ENCODE peak calls at places on chromosomes 16 and 17, in nine cellular contexts. S, X, Q, F, L, C, W, Z and G are unnamed samples.
A peak's percentile ranks its signal among the peaks of the same experiment; 100 is the strongest.

GRCh38 chr17:43946766-43947165 is 4.5 kb upstream of the PPY start:
- DNase-seq in S (no peak), Q (no peak), W (no peak), L (no peak), X (no peak), F (no peak), C (no peak), Z (no peak), G (no peak)

GRCh38 chr16:10839271-10839661 is 20.7 kb upstream of the TVP23A start:
- DNase-seq in X (no peak), Q (no peak), W (no peak), F (no peak), C (no peak), Z (peak; percentile 26), L (no peak), S (no peak), G (no peak)

GRCh38 chr17:72411124-72411563 is 290.3 kb downstream of the SOX9 start:
- DNase-seq in W (no peak), C (no peak), Z (no peak), F (no peak), Q (no peak), S (no peak), X (peak; percentile 81), L (no peak), G (no peak)

GRCh38 chr17:43832976-43833829 is at the start of gene MPP3:
- DNase-seq in C (peak; percentile 39), F (peak; percentile 68), W (peak; percentile 72), Z (peak; percentile 71), S (peak; percentile 59), L (peak; percentile 76), X (peak; percentile 79), Q (peak; percentile 76), G (peak; percentile 4)

GRCh38 chr16:82859638-82860037 is 232.9 kb downstream of the CDH13 start:
- DNase-seq in S (no peak), W (no peak), X (no peak), Z (no peak), Q (no peak), F (no peak), C (no peak), L (no peak), G (no peak)

GRCh38 chr16:70151391-70151790 is 22.2 kb upstream of the CLEC18C start:
- DNase-seq in F (no peak), X (no peak), S (no peak), Z (no peak), W (no peak), Q (no peak), C (no peak), L (no peak), G (no peak)

GRCh38 chr17:47935961-47936360 is 5.4 kb upstream of the PNPO start:
- DNase-seq in S (peak; percentile 53), X (peak; percentile 80), F (no peak), L (no peak), Q (no peak), C (no peak), Z (no peak), W (no peak), G (no peak)

GRCh38 chr16:79653337-79654000 is 52.9 kb upstream of the MAF start:
- DNase-seq in F (peak; percentile 53), Q (no peak), S (peak; percentile 96), Z (peak; percentile 10), W (no peak), L (peak; percentile 75), C (no peak), X (no peak), G (no peak)

GRCh38 chr16:50684823-50685455 is 3.8 kb upstream of the SNX20 start:
- DNase-seq in X (no peak), L (no peak), F (no peak), S (no peak), C (no peak), Q (no peak), W (no peak), Z (no peak), G (no peak)

GRCh38 chr17:40614431-40615294 is 33.0 kb downstream of the SMARCE1 start:
- DNase-seq in W (no peak), F (no peak), L (no peak), Q (no peak), X (no peak), C (no peak), Z (no peak), S (no peak), G (no peak)

GRCh38 chr16:56589141-56590039 is at the start of gene MT3:
- DNase-seq in Z (peak; percentile 60), C (no peak), Q (peak; percentile 31), W (no peak), X (peak; percentile 48), L (peak; percentile 17), F (no peak), S (no peak), G (no peak)

GRCh38 chr17:76391200-76391715 is 6.8 kb downstream of the SPHK1 start:
- DNase-seq in X (no peak), W (no peak), S (no peak), F (no peak), C (no peak), Z (no peak), Q (no peak), L (no peak), G (no peak)

GRCh38 chr16:12573730-12574383 is 229.8 kb downstream of the CPPED1 start:
- DNase-seq in Z (peak; percentile 40), L (peak; percentile 42), F (no peak), X (peak; percentile 87), W (no peak), S (peak; percentile 2), Q (peak; percentile 69), C (peak; percentile 18), G (no peak)
- H3K4me1 ChIP-seq in Z (no peaks in the 10 kb centered on the region), L (peaks cover 4% of the 10 kb centered on the region), F (no peaks in the 10 kb centered on the region), X (peaks cover 8% of the 10 kb centered on the region), W (no peaks in the 10 kb centered on the region), S (no peaks in the 10 kb centered on the region), Q (no peaks in the 10 kb centered on the region), C (no peaks in the 10 kb centered on the region), G (no peaks in the 10 kb centered on the region)

GRCh38 chr16:48559462-48560211 is 50.3 kb downstream of the N4BP1 start:
- DNase-seq in W (no peak), Z (no peak), C (no peak), F (no peak), L (no peak), S (no peak), Q (no peak), X (no peak), G (no peak)

GRCh38 chr16:48556913-48557351 is 53.0 kb downstream of the N4BP1 start:
- DNase-seq in Z (no peak), L (no peak), S (peak; percentile 85), F (no peak), Q (no peak), C (no peak), X (no peak), W (no peak), G (no peak)

GRCh38 chr16:48555597-48555996 is 54.4 kb downstream of the N4BP1 start:
- DNase-seq in S (no peak), W (no peak), L (no peak), Q (no peak), X (no peak), Z (no peak), F (no peak), C (no peak), G (no peak)

GRCh38 chr16:48558269-48558915 is 51.6 kb downstream of the N4BP1 start:
- DNase-seq in C (no peak), L (no peak), X (no peak), F (no peak), W (no peak), S (peak; percentile 55), Q (no peak), Z (no peak), G (no peak)

DNA sequence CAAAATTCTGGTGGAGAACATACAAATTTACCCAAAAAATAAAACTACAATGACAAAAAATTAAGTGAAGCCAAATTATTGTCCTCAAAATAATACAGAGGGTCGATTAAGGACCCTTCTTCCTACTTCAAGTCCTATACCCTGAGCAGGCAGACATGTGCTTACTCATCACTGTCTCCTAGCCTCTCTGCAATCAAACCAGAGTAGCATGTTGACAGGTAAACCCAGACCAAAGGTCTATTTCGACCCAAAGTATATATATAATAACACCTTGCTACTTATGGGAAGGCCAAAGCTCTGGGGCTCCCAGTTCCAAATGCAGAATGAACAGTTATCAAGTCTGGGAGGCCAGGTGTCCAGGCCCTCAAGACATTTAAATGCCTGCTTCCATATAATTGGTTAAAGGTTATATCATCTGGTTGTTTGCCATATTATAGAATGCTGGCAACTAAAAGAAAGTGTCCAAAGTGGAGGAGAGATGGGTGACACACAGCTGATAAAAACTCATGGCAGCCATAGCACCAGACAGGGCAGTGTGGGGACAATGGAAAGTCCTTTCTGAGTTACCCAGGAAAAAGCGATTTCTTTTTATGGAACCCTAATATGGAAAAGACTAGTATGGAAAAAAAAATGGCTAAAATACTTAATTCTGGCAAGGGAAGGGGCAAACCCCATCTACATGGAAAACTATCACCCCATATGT is 53.6 kb downstream of the N4BP1 start:
- DNase-seq in W (no peak), Q (no peak), C (no peak), L (no peak), S (no peak), F (no peak), X (no peak), Z (no peak), G (no peak)
- H3K4me1 ChIP-seq in W (no peaks in the 10 kb centered on the region), Q (no peaks in the 10 kb centered on the region), C (peaks cover 47% of the 10 kb centered on the region), L (peaks cover 93% of the 10 kb centered on the region), S (peaks cover 20% of the 10 kb centered on the region), F (peaks cover 21% of the 10 kb centered on the region), X (no peaks in the 10 kb centered on the region), Z (peaks cover 44% of the 10 kb centered on the region), G (peaks cover 18% of the 10 kb centered on the region)

DNA sequence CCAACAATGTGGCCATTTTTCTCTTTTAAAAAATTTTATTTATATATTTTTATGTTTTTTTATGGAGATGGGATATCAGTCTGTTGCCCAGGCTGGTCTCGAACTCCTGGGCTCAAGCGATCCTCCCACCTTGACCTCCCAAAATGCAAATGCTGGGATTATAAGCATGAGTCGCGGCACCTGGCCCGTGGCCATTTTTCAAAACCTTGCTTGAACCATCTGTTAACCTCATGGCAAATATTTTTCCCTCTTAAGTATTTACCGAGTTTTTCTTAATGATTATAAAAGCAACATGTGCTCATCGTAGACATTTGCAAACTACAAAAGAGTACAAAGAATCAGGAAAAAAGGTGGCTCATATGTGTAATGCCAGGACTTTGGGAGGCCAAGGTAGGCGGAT is 127.6 kb downstream of the ABCC6 start:
- DNase-seq in L (no peak), Q (no peak), F (no peak), Z (no peak), X (no peak), C (no peak), S (no peak), W (no peak), G (no peak)
- H3K4me1 ChIP-seq in L (peaks cover 4% of the 10 kb centered on the region), Q (no peaks in the 10 kb centered on the region), F (peaks cover 5% of the 10 kb centered on the region), Z (peaks cover 13% of the 10 kb centered on the region), X (no peaks in the 10 kb centered on the region), C (no peaks in the 10 kb centered on the region), S (peaks cover 27% of the 10 kb centered on the region), W (no peaks in the 10 kb centered on the region), G (no peaks in the 10 kb centered on the region)

DNA sequence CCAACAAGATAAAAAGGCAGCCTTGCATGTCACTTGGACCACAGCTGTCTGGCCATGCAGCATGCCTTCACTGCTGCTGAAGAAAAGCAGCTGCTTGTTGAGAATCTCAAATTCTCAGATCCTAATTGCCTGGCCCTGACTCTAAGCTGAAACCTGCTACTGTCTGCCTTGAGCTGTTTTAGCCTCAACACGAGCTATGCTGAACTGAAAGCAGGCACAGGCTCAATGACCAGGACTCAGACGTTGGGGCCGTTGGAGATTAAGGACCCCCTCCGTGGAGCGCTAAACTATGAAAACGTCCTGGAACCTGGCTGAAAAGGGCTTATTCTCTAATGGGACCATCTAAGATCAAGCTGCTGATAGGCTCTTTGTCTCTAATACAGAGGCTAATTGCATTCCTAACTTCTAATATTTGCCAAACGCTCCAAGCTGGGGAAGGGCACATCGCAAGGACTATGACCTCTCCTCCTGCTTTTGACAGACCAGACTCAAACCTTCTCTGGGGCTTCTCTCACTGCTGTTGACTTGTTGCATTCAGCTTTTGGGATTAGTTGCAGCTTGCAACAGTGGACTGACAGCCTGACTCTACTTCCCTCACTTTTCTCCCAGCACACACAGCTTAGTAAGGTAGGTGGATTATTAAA is 4.6 kb upstream of the PLK1 start:
- DNase-seq in S (peak; percentile 38), Q (no peak), Z (no peak), C (no peak), W (no peak), L (no peak), X (no peak), F (no peak), G (no peak)
- H3K4me1 ChIP-seq in S (peaks cover 18% of the 10 kb centered on the region), Q (no peaks in the 10 kb centered on the region), Z (peaks cover 8% of the 10 kb centered on the region), C (peaks cover 7% of the 10 kb centered on the region), W (peaks cover 21% of the 10 kb centered on the region), L (peaks cover 11% of the 10 kb centered on the region), X (peaks cover 23% of the 10 kb centered on the region), F (no peaks in the 10 kb centered on the region), G (no peaks in the 10 kb centered on the region)